ENCODE peak calls at places on chromosome 5, in five cellular contexts. A is sigmoid colon, Y is gastrocnemius medialis, V is PC-9, F is H1. E is an unnamed sample.
A peak's percentile ranks its signal among the peaks of the same experiment; 100 is the strongest.

GRCh38 chr5:53200309-53200708 is 90.8 kb upstream of the MOCS2 start:
- DNase-seq in A (no peak), Y (no peak), V (no peak), F (no peak), E (no peak)

GRCh38 chr5:67315082-67315801 is 118.6 kb upstream of the CD180 start:
- DNase-seq in A (no peak), Y (no peak), V (no peak), F (no peak), E (no peak)

GRCh38 chr5:160020266-160020770 is 11.4 kb downstream of the TTC1 start:
- DNase-seq in A (no peak), Y (no peak), V (no peak), F (no peak), E (peak; percentile 28)

GRCh38 chr5:39231705-39232525 is 12.6 kb upstream of the FYB1 start:
- DNase-seq in A (no peak), Y (no peak), V (peak; percentile 53), F (no peak), E (peak; percentile 68)

GRCh38 chr5:156934450-156935211 is 28.4 kb downstream of the TIMD4 start:
- DNase-seq in A (no peak), Y (no peak), V (no peak), F (no peak), E (peak; percentile 82)

GRCh38 chr5:1129725-1130082 is 17.8 kb upstream of the SLC12A7 start:
- DNase-seq in A (no peak), Y (no peak), V (peak; percentile 95), F (no peak), E (no peak)

GRCh38 chr5:148623741-148624140 is 30.6 kb downstream of the HTR4 start:
- DNase-seq in A (no peak), Y (no peak), V (peak; percentile 37), F (no peak), E (no peak)

GRCh38 chr5:43045236-43045635 is 5.1 kb upstream of the ANXA2R start:
- DNase-seq in A (no peak), Y (no peak), V (no peak), F (no peak), E (no peak)

GRCh38 chr5:142325677-142326479 is 1.1 kb upstream of the SPRY4 start:
- DNase-seq in A (peak; percentile 76), Y (no peak), V (peak; percentile 71), F (peak; percentile 79), E (peak; percentile 12)

GRCh38 chr5:73450672-73451217 is 2.2 kb upstream of the FOXD1 start:
- DNase-seq in A (no peak), Y (no peak), V (no peak), F (no peak), E (no peak)
- H3K4me3 ChIP-seq in A (no peak overlapping the region), Y (peak overlapping the region; percentile 15), V (peak overlapping the region; percentile 53), F (peak overlapping the region; percentile 68), E (no peak overlapping the region)

GRCh38 chr5:175438234-175438857 is 5.6 kb downstream of the DRD1 start:
- DNase-seq in A (no peak), Y (no peak), V (no peak), F (no peak), E (no peak)
- H3K4me1 ChIP-seq in A (no peaks in the 10 kb centered on the region), Y (no peaks in the 10 kb centered on the region), V (no peaks in the 10 kb centered on the region), F (no peaks in the 10 kb centered on the region), E (no peaks in the 10 kb centered on the region)

GRCh38 chr5:110073534-110073933 is 383.8 kb downstream of the MAN2A1 start:
- DNase-seq in A (no peak), Y (no peak), V (no peak), F (no peak), E (no peak)

GRCh38 chr5:110075656-110076055 is 385.9 kb downstream of the MAN2A1 start:
- DNase-seq in A (no peak), Y (no peak), V (no peak), F (no peak), E (no peak)

GRCh38 chr5:110070836-110071235 is 381.1 kb downstream of the MAN2A1 start:
- DNase-seq in A (no peak), Y (no peak), V (no peak), F (no peak), E (no peak)

GRCh38 chr5:110077147-110077546 is 387.4 kb downstream of the MAN2A1 start:
- DNase-seq in A (no peak), Y (no peak), V (no peak), F (no peak), E (no peak)

DNA sequence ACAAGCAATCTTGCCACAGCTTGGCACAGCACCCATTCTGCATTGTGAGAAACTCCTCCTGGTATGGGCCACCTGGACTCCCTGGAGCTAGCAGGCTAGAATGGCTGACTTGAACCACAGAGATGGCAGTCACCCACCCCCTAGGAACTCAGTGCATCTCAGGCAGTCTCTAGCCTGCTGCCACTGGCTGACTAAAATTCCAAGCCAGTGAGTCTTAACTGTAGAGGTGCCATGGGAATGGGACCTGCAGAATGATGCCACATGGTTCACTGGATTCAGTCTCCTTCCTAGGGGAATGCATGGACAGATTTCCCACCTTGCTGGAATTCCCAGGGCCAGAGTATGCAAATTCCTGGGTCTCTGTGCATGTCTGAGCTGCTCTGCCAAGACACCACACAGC is 382.9 kb downstream of the MAN2A1 start:
- DNase-seq in A (no peak), Y (no peak), V (no peak), F (no peak), E (no peak)
- H3K9me3 ChIP-seq in A (no peaks in the 10 kb centered on the region), Y (no peaks in the 10 kb centered on the region), V (no peaks in the 10 kb centered on the region), F (no peaks in the 10 kb centered on the region), E (peaks cover 11% of the 10 kb centered on the region)

DNA sequence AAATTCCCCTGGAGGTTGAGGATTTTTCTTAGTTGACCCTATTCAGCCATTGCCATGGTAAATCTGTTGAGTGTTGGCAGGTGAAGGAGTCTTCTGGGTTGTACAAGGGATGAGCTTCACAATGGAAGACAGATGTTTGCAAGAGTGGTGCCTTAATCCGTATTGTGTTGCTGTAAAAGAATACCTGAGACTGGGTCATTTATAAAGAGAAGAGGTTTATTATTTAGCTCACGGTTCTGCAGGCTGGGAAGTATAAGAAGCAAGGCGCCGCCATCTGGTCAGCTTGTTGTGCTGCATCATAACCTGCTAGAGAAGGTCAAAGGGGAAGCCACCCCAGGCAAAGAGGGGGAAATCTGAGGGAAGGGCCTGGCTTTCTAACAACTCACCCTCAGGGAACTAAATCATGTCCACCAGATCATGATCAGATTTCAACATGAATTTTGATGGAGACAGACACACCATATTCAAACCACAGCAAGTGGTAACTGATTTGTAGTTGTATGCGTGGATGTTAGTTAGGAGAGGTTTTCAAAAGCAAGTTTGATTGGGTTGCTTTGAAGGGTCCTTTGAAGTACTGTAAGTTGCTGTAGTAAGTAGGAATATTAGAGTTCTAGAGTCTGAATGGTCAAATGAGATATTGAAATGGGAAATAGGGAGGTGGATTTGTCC is 2.5 kb downstream of the TNPO1 start:
- DNase-seq in A (peak; percentile 78), Y (peak; percentile 53), V (peak; percentile 58), F (peak; percentile 31), E (peak; percentile 21)
- H3K4me3 ChIP-seq in A (no peak overlapping the region), Y (no peak overlapping the region), V (peak overlapping the region; percentile 81), F (peak overlapping the region; percentile 17), E (no peak overlapping the region)

DNA sequence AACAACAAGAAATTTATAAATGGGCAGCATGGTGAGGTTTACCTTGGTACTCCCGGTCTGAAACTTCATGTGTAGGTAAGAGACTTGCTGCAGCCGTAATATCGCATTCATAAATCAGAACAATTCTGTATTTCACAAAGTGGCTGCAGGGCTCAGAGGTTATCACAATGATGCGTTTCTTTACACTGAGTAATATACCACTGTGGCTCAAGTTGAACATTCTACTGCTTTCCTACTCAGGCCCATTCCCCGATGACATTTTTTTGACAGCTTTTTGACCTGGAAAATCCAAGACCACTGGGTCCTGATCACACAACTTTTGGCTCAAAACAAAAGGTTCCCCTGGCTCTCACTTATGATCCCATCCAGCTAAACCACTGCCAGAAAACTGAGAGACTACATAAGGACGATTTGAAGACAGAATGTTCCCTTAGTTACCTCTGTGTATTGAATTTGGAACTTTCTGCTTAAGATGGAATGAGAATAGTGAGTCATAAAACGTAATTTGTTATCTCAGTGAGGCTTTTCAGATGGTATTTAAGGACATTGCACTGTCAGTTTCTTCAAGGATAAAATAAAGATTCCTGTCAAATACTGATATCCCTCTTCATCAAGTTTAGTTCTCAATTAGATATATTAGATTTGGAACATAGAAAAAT is 78.1 kb upstream of the FBXL7 start:
- DNase-seq in A (no peak), Y (no peak), V (no peak), F (no peak), E (no peak)
- H3K4me1 ChIP-seq in A (no peaks in the 10 kb centered on the region), Y (no peaks in the 10 kb centered on the region), V (no peaks in the 10 kb centered on the region), F (peaks cover 2% of the 10 kb centered on the region), E (no peaks in the 10 kb centered on the region)

GRCh38 chr5:140833993-140834392 is at the start of gene PCDHA7:
- DNase-seq in A (no peak), Y (no peak), V (no peak), F (no peak), E (no peak)
- H3K9me3 ChIP-seq in A (no peaks in the 10 kb centered on the region), Y (no peaks in the 10 kb centered on the region), V (no peaks in the 10 kb centered on the region), F (peaks cover 21% of the 10 kb centered on the region), E (peaks cover 22% of the 10 kb centered on the region)

GRCh38 chr5:180591249-180591887 is at the start of gene SCGB3A1:
- DNase-seq in A (peak; percentile 59), Y (no peak), V (no peak), F (no peak), E (no peak)
- H3K4me3 ChIP-seq in A (no peak within 1 kb of the TSS), Y (peak within 1 kb of the TSS; percentile 29), V (no peak within 1 kb of the TSS), F (peak within 1 kb of the TSS; percentile 69), E (no peak within 1 kb of the TSS)

DNA sequence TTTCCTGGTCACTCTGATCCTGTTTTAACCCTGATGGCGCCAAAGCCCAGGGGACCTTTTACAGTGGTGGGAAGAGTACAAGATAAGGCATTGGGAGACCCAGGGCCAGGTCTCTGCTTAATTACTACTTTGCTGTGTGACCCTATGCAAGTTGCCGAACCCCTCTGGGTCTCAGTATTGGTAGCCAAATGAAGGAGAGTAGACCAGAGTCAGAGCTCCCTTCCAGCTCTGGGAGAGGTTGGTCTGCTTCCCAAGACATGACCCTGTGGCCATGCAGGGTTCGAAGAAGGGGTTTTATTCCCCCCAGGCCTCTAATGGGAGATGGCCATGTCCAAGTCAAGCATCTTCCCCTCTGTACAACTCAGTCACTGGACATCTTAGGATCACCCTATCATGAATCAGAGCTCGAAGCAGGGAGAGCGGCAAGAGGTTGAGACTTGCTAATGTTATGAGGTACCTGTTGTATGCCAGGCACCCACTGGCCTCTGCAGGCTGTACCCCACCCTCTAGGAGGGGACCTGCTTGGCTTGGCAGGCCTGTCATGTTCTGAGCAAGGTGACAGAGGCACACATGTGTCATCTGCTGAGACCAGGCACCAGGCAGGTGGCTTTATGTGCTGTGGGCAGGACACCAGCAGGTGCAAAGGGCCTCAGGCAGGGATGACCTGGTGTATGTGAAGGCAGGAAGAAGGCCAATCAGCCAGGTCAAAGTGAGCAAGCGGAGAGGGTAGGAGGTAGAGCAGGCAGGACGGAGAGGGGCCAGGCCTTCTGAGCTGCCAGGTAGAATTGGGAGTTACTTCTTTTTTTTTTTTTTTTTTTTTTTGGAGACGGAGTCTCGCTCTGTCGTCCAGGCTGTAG is 60.5 kb upstream of the RPL26L1 start:
- DNase-seq in A (no peak), Y (no peak), V (no peak), F (no peak), E (no peak)
- H3K4me1 ChIP-seq in A (no peaks in the 10 kb centered on the region), Y (peaks cover 71% of the 10 kb centered on the region), V (peaks cover 27% of the 10 kb centered on the region), F (no peaks in the 10 kb centered on the region), E (no peaks in the 10 kb centered on the region)

GRCh38 chr5:10021248-10021647 is 228.4 kb downstream of the ATPSCKMT start:
- DNase-seq in A (no peak), Y (no peak), V (no peak), F (no peak), E (no peak)
- H3K9me3 ChIP-seq in A (no peaks in the 10 kb centered on the region), Y (peaks cover 5% of the 10 kb centered on the region), V (peaks cover 18% of the 10 kb centered on the region), F (no peaks in the 10 kb centered on the region), E (peaks cover 1% of the 10 kb centered on the region)

GRCh38 chr5:175796536-175797499 is 74.6 kb upstream of the CPLX2 start:
- DNase-seq in A (no peak), Y (peak; percentile 20), V (peak; percentile 63), F (peak; percentile 56), E (peak; percentile 80)
- H3K4me3 ChIP-seq in A (no peak overlapping the region), Y (no peak overlapping the region), V (no peak overlapping the region), F (peak overlapping the region; percentile 78), E (no peak overlapping the region)